ENCODE peak calls at places on chromosomes 2 and 18, in eight cellular contexts. One of them, this sample, is unnamed.
A peak's percentile ranks its signal among the peaks of the same experiment; 100 is the strongest.

GRCh38 chr18:49893036-49893435 is 79.7 kb upstream of the ACAA2 start:
- DNase-seq in foreskin fibroblast: no peak
- DNase-seq in transverse colon: no peak
- DNase-seq in epithelial cell of esophagus: peak; percentile 51
- DNase-seq in adrenal gland: no peak
- DNase-seq in fibroblast of pulmonary artery: no peak
- DNase-seq in astrocyte of the cerebellum: no peak
- DNase-seq in tibial nerve: no peak
- DNase-seq in this sample: no peak

GRCh38 chr2:8303322-8303832 is 378.5 kb upstream of the ID2 start:
- DNase-seq in foreskin fibroblast: no peak
- DNase-seq in transverse colon: peak; percentile 81
- DNase-seq in epithelial cell of esophagus: no peak
- DNase-seq in adrenal gland: peak; percentile 45
- DNase-seq in fibroblast of pulmonary artery: no peak
- DNase-seq in astrocyte of the cerebellum: peak; percentile 71
- DNase-seq in tibial nerve: peak; percentile 66
- DNase-seq in this sample: no peak

GRCh38 chr2:145408980-145409379 is 889.1 kb upstream of the ZEB2 start:
- DNase-seq in foreskin fibroblast: no peak
- DNase-seq in transverse colon: no peak
- DNase-seq in epithelial cell of esophagus: peak; percentile 9
- DNase-seq in adrenal gland: no peak
- DNase-seq in fibroblast of pulmonary artery: peak; percentile 18
- DNase-seq in astrocyte of the cerebellum: no peak
- DNase-seq in tibial nerve: no peak
- DNase-seq in this sample: no peak

GRCh38 chr2:101617188-101617587 is 80.3 kb upstream of the MAP4K4 start:
- DNase-seq in foreskin fibroblast: peak; percentile 60
- DNase-seq in transverse colon: no peak
- DNase-seq in epithelial cell of esophagus: peak; percentile 29
- DNase-seq in adrenal gland: no peak
- DNase-seq in fibroblast of pulmonary artery: peak; percentile 57
- DNase-seq in astrocyte of the cerebellum: peak; percentile 60
- DNase-seq in tibial nerve: no peak
- DNase-seq in this sample: peak; percentile 13

GRCh38 chr2:70472256-70472905 is 81.2 kb downstream of the TGFA start:
- DNase-seq in foreskin fibroblast: no peak
- DNase-seq in transverse colon: no peak
- DNase-seq in epithelial cell of esophagus: no peak
- DNase-seq in adrenal gland: no peak
- DNase-seq in fibroblast of pulmonary artery: peak; percentile 11
- DNase-seq in astrocyte of the cerebellum: no peak
- DNase-seq in tibial nerve: no peak
- DNase-seq in this sample: peak; percentile 2

GRCh38 chr2:61970807-61971556 is 65.5 kb downstream of the COMMD1 start:
- DNase-seq in foreskin fibroblast: no peak
- DNase-seq in transverse colon: no peak
- DNase-seq in epithelial cell of esophagus: peak; percentile 49
- DNase-seq in adrenal gland: no peak
- DNase-seq in fibroblast of pulmonary artery: peak; percentile 15
- DNase-seq in astrocyte of the cerebellum: no peak
- DNase-seq in tibial nerve: no peak
- DNase-seq in this sample: no peak

GRCh38 chr2:234368861-234369261 is 128.0 kb downstream of the ARL4C start:
- DNase-seq in foreskin fibroblast: peak; percentile 40
- DNase-seq in transverse colon: peak; percentile 55
- DNase-seq in epithelial cell of esophagus: peak; percentile 71
- DNase-seq in adrenal gland: no peak
- DNase-seq in fibroblast of pulmonary artery: no peak
- DNase-seq in astrocyte of the cerebellum: no peak
- DNase-seq in tibial nerve: peak; percentile 55
- DNase-seq in this sample: peak; percentile 24

GRCh38 chr2:164717000-164717597 is 95.8 kb upstream of the GRB14 start:
- DNase-seq in foreskin fibroblast: no peak
- DNase-seq in transverse colon: no peak
- DNase-seq in epithelial cell of esophagus: peak; percentile 38
- DNase-seq in adrenal gland: no peak
- DNase-seq in fibroblast of pulmonary artery: peak; percentile 65
- DNase-seq in astrocyte of the cerebellum: no peak
- DNase-seq in tibial nerve: peak; percentile 28
- DNase-seq in this sample: peak; percentile 70

GRCh38 chr2:16122556-16122955 is 182.2 kb downstream of the MYCN start:
- DNase-seq in foreskin fibroblast: no peak
- DNase-seq in transverse colon: no peak
- DNase-seq in epithelial cell of esophagus: no peak
- DNase-seq in adrenal gland: no peak
- DNase-seq in fibroblast of pulmonary artery: no peak
- DNase-seq in astrocyte of the cerebellum: no peak
- DNase-seq in tibial nerve: no peak
- DNase-seq in this sample: no peak

GRCh38 chr2:26639685-26640240 is 1.4 kb downstream of the CIB4 start:
- DNase-seq in foreskin fibroblast: no peak
- DNase-seq in transverse colon: no peak
- DNase-seq in epithelial cell of esophagus: no peak
- DNase-seq in adrenal gland: no peak
- DNase-seq in fibroblast of pulmonary artery: no peak
- DNase-seq in astrocyte of the cerebellum: no peak
- DNase-seq in tibial nerve: no peak
- DNase-seq in this sample: no peak

GRCh38 chr2:26670171-26670570 is 22.4 kb upstream of the KCNK3 start:
- DNase-seq in foreskin fibroblast: peak; percentile 37
- DNase-seq in transverse colon: no peak
- DNase-seq in epithelial cell of esophagus: peak; percentile 32
- DNase-seq in adrenal gland: peak; percentile 16
- DNase-seq in fibroblast of pulmonary artery: peak; percentile 60
- DNase-seq in astrocyte of the cerebellum: no peak
- DNase-seq in tibial nerve: no peak
- DNase-seq in this sample: peak; percentile 33

GRCh38 chr2:18244840-18245239 is 315.6 kb downstream of the RDH14 start:
- DNase-seq in foreskin fibroblast: no peak
- DNase-seq in transverse colon: no peak
- DNase-seq in epithelial cell of esophagus: no peak
- DNase-seq in adrenal gland: no peak
- DNase-seq in fibroblast of pulmonary artery: no peak
- DNase-seq in astrocyte of the cerebellum: no peak
- DNase-seq in tibial nerve: no peak
- DNase-seq in this sample: no peak

GRCh38 chr2:205868773-205869333 is 186.6 kb downstream of the NRP2 start:
- DNase-seq in foreskin fibroblast: no peak
- DNase-seq in transverse colon: no peak
- DNase-seq in epithelial cell of esophagus: peak; percentile 37
- DNase-seq in adrenal gland: no peak
- DNase-seq in fibroblast of pulmonary artery: peak; percentile 58
- DNase-seq in astrocyte of the cerebellum: peak; percentile 57
- DNase-seq in tibial nerve: no peak
- DNase-seq in this sample: no peak

GRCh38 chr2:24981742-24982141 is 10.0 kb upstream of the DNAJC27 start:
- DNase-seq in foreskin fibroblast: no peak
- DNase-seq in transverse colon: no peak
- DNase-seq in epithelial cell of esophagus: no peak
- DNase-seq in adrenal gland: no peak
- DNase-seq in fibroblast of pulmonary artery: peak; percentile 36
- DNase-seq in astrocyte of the cerebellum: no peak
- DNase-seq in tibial nerve: no peak
- DNase-seq in this sample: peak; percentile 33

GRCh38 chr18:59376351-59376935 is 17.4 kb upstream of the LMAN1 start:
- DNase-seq in foreskin fibroblast: no peak
- DNase-seq in transverse colon: no peak
- DNase-seq in epithelial cell of esophagus: no peak
- DNase-seq in adrenal gland: no peak
- DNase-seq in fibroblast of pulmonary artery: no peak
- DNase-seq in astrocyte of the cerebellum: no peak
- DNase-seq in tibial nerve: no peak
- DNase-seq in this sample: no peak

GRCh38 chr18:63795611-63796010 is 20.4 kb downstream of the SERPINB7 start:
- DNase-seq in foreskin fibroblast: no peak
- DNase-seq in transverse colon: no peak
- DNase-seq in epithelial cell of esophagus: peak; percentile 30
- DNase-seq in adrenal gland: no peak
- DNase-seq in fibroblast of pulmonary artery: peak; percentile 7
- DNase-seq in astrocyte of the cerebellum: no peak
- DNase-seq in tibial nerve: no peak
- DNase-seq in this sample: no peak

GRCh38 chr2:133415210-133415876 is 152.9 kb downstream of the NCKAP5 start:
- DNase-seq in foreskin fibroblast: no peak
- DNase-seq in transverse colon: no peak
- DNase-seq in epithelial cell of esophagus: no peak
- DNase-seq in adrenal gland: no peak
- DNase-seq in fibroblast of pulmonary artery: no peak
- DNase-seq in astrocyte of the cerebellum: peak; percentile 32
- DNase-seq in tibial nerve: no peak
- DNase-seq in this sample: peak; percentile 33

GRCh38 chr18:23593720-23594119 is 7.4 kb upstream of the NPC1 start:
- DNase-seq in foreskin fibroblast: peak; percentile 96
- DNase-seq in transverse colon: no peak
- DNase-seq in epithelial cell of esophagus: peak; percentile 93
- DNase-seq in adrenal gland: no peak
- DNase-seq in fibroblast of pulmonary artery: peak; percentile 87
- DNase-seq in astrocyte of the cerebellum: no peak
- DNase-seq in tibial nerve: no peak
- DNase-seq in this sample: peak; percentile 87

GRCh38 chr2:224109710-224110109 is 70.6 kb upstream of the SERPINE2 start:
- DNase-seq in foreskin fibroblast: no peak
- DNase-seq in transverse colon: no peak
- DNase-seq in epithelial cell of esophagus: no peak
- DNase-seq in adrenal gland: no peak
- DNase-seq in fibroblast of pulmonary artery: no peak
- DNase-seq in astrocyte of the cerebellum: no peak
- DNase-seq in tibial nerve: no peak
- DNase-seq in this sample: peak; percentile 56
- TF ChIP-seq CTCF in foreskin fibroblast: no peak
- TF ChIP-seq CTCF in transverse colon: no peak
- TF ChIP-seq CTCF in epithelial cell of esophagus: no peak
- TF ChIP-seq CTCF in adrenal gland: no peak
- TF ChIP-seq CTCF in fibroblast of pulmonary artery: no peak
- TF ChIP-seq CTCF in astrocyte of the cerebellum: no peak
- TF ChIP-seq CTCF in tibial nerve: no peak
- TF ChIP-seq CTCF in this sample: no peak

GRCh38 chr18:57974585-57974984 is 69.4 kb upstream of the NEDD4L start:
- DNase-seq in foreskin fibroblast: no peak
- DNase-seq in transverse colon: no peak
- DNase-seq in epithelial cell of esophagus: no peak
- DNase-seq in adrenal gland: no peak
- DNase-seq in fibroblast of pulmonary artery: no peak
- DNase-seq in astrocyte of the cerebellum: no peak
- DNase-seq in tibial nerve: no peak
- DNase-seq in this sample: no peak

GRCh38 chr18:57975805-57976204 is 68.2 kb upstream of the NEDD4L start:
- DNase-seq in foreskin fibroblast: no peak
- DNase-seq in transverse colon: no peak
- DNase-seq in epithelial cell of esophagus: no peak
- DNase-seq in adrenal gland: no peak
- DNase-seq in fibroblast of pulmonary artery: no peak
- DNase-seq in astrocyte of the cerebellum: no peak
- DNase-seq in tibial nerve: no peak
- DNase-seq in this sample: no peak

GRCh38 chr18:57973889-57974288 is 70.1 kb upstream of the NEDD4L start:
- DNase-seq in foreskin fibroblast: no peak
- DNase-seq in transverse colon: no peak
- DNase-seq in epithelial cell of esophagus: no peak
- DNase-seq in adrenal gland: no peak
- DNase-seq in fibroblast of pulmonary artery: no peak
- DNase-seq in astrocyte of the cerebellum: no peak
- DNase-seq in tibial nerve: no peak
- DNase-seq in this sample: no peak

GRCh38 chr18:57980573-57981348 is 63.3 kb upstream of the NEDD4L start:
- DNase-seq in foreskin fibroblast: no peak
- DNase-seq in transverse colon: no peak
- DNase-seq in epithelial cell of esophagus: peak; percentile 74
- DNase-seq in adrenal gland: no peak
- DNase-seq in fibroblast of pulmonary artery: no peak
- DNase-seq in astrocyte of the cerebellum: no peak
- DNase-seq in tibial nerve: no peak
- DNase-seq in this sample: no peak

GRCh38 chr18:57976230-57976773 is 67.7 kb upstream of the NEDD4L start:
- DNase-seq in foreskin fibroblast: no peak
- DNase-seq in transverse colon: no peak
- DNase-seq in epithelial cell of esophagus: no peak
- DNase-seq in adrenal gland: no peak
- DNase-seq in fibroblast of pulmonary artery: no peak
- DNase-seq in astrocyte of the cerebellum: no peak
- DNase-seq in tibial nerve: no peak
- DNase-seq in this sample: no peak
- H3K4me3 ChIP-seq in foreskin fibroblast: no peak overlapping the region
- H3K4me3 ChIP-seq in transverse colon: no peak overlapping the region
- H3K4me3 ChIP-seq in epithelial cell of esophagus: no peak overlapping the region
- H3K4me3 ChIP-seq in adrenal gland: no peak overlapping the region
- H3K4me3 ChIP-seq in fibroblast of pulmonary artery: no peak overlapping the region
- H3K4me3 ChIP-seq in astrocyte of the cerebellum: no peak overlapping the region
- H3K4me3 ChIP-seq in tibial nerve: no peak overlapping the region
- H3K4me3 ChIP-seq in this sample: no peak overlapping the region

DNA sequence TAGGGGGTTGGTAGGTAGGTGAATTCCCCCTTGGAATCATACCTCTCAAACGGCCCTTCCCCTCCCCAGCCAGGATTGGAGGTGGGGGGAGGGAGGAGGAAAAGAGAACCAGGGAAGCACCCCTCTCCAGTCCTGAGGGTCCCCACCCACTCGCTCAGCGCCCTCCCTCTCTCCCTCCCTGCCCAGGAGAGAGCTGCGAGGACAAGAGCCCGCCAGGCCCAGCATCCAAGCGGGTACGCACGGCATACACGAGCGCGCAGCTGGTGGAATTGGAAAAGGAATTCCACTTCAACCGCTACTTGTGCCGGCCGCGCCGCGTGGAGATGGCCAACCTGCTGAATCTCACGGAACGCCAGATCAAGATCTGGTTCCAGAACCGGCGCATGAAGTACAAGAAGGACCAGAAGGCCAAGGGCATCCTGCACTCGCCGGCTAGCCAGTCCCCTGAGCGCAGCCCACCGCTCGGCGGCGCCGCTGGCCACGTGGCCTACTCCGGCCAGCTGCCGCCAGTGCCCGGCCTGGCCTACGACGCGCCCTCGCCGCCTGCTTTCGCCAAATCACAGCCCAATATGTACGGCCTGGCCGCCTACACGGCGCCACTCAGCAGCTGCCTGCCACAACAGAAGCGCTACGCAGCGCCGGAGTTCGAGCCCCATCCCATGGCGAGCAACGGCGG is 14.4 kb downstream of the HOXD3 start:
- DNase-seq in foreskin fibroblast: no peak
- DNase-seq in transverse colon: no peak
- DNase-seq in epithelial cell of esophagus: no peak
- DNase-seq in adrenal gland: no peak
- DNase-seq in fibroblast of pulmonary artery: no peak
- DNase-seq in astrocyte of the cerebellum: no peak
- DNase-seq in tibial nerve: no peak
- DNase-seq in this sample: no peak
- TF ChIP-seq CTCF in foreskin fibroblast: no peak
- TF ChIP-seq CTCF in transverse colon: no peak
- TF ChIP-seq CTCF in epithelial cell of esophagus: no peak
- TF ChIP-seq CTCF in adrenal gland: no peak
- TF ChIP-seq CTCF in fibroblast of pulmonary artery: no peak
- TF ChIP-seq CTCF in astrocyte of the cerebellum: no peak
- TF ChIP-seq CTCF in tibial nerve: no peak
- TF ChIP-seq CTCF in this sample: no peak

GRCh38 chr2:46569061-46569560 is 89.7 kb downstream of the TMEM247 start:
- DNase-seq in foreskin fibroblast: no peak
- DNase-seq in transverse colon: no peak
- DNase-seq in epithelial cell of esophagus: no peak
- DNase-seq in adrenal gland: no peak
- DNase-seq in fibroblast of pulmonary artery: no peak
- DNase-seq in astrocyte of the cerebellum: peak; percentile 32
- DNase-seq in tibial nerve: peak; percentile 26
- DNase-seq in this sample: peak; percentile 82
- H3K4me3 ChIP-seq in foreskin fibroblast: no peak overlapping the region
- H3K4me3 ChIP-seq in transverse colon: no peak overlapping the region
- H3K4me3 ChIP-seq in epithelial cell of esophagus: no peak overlapping the region
- H3K4me3 ChIP-seq in adrenal gland: no peak overlapping the region
- H3K4me3 ChIP-seq in fibroblast of pulmonary artery: no peak overlapping the region
- H3K4me3 ChIP-seq in astrocyte of the cerebellum: no peak overlapping the region
- H3K4me3 ChIP-seq in tibial nerve: no peak overlapping the region
- H3K4me3 ChIP-seq in this sample: no peak overlapping the region

GRCh38 chr2:5077479-5078089 is 614.6 kb upstream of the SOX11 start:
- DNase-seq in foreskin fibroblast: no peak
- DNase-seq in transverse colon: no peak
- DNase-seq in epithelial cell of esophagus: peak; percentile 13
- DNase-seq in adrenal gland: no peak
- DNase-seq in fibroblast of pulmonary artery: peak; percentile 0
- DNase-seq in astrocyte of the cerebellum: no peak
- DNase-seq in tibial nerve: no peak
- DNase-seq in this sample: no peak
- TF ChIP-seq CTCF in foreskin fibroblast: no peak
- TF ChIP-seq CTCF in transverse colon: no peak
- TF ChIP-seq CTCF in epithelial cell of esophagus: no peak
- TF ChIP-seq CTCF in adrenal gland: no peak
- TF ChIP-seq CTCF in fibroblast of pulmonary artery: no peak
- TF ChIP-seq CTCF in astrocyte of the cerebellum: peak; percentile 19
- TF ChIP-seq CTCF in tibial nerve: no peak
- TF ChIP-seq CTCF in this sample: no peak

This sample was measured in fibroblast of the aortic adventitia.